ENCODE peak calls at places on chromosomes 6 and 20, in six cellular contexts. K is cardiac muscle cell; C is fibroblast of pulmonary artery; J is uterus; M is CD8-positive, alpha-beta T cell; D is neural progenitor cell. R is an unnamed sample.

GRCh38 chr6:125888989-125889656 is 67.4 kb upstream of the HINT3 start:
- DNase-seq in K (peak), C (peak), J (no peak), M (peak), D (peak), R (no peak)

GRCh38 chr20:2865630-2866029 is 7.7 kb upstream of the PTPRA start:
- DNase-seq in K (no peak), C (no peak), J (no peak), M (peak), D (no peak), R (no peak)

GRCh38 chr6:31576897-31577341 is 1.6 kb downstream of the TNF start:
- DNase-seq in K (no peak), C (no peak), J (no peak), M (no peak), D (no peak), R (no peak)

GRCh38 chr6:113301651-113302050 is 555.5 kb upstream of the MARCKS start:
- DNase-seq in K (no peak), C (no peak), J (no peak), M (no peak), D (no peak), R (no peak)

GRCh38 chr6:63352587-63353281 is 33.0 kb upstream of the LGSN start:
- DNase-seq in K (peak), C (peak), J (peak), M (no peak), D (peak), R (peak)

GRCh38 chr20:3471397-3472021 is 691 bp downstream of the ATRN start:
- DNase-seq in K (no peak), C (no peak), J (no peak), M (no peak), D (peak), R (no peak)

GRCh38 chr6:75145976-75146375 is 59.9 kb downstream of the COL12A1 start:
- DNase-seq in K (no peak), C (no peak), J (no peak), M (no peak), D (peak), R (no peak)

GRCh38 chr6:111173341-111173740 is 86.0 kb downstream of the SLC16A10 start:
- DNase-seq in K (no peak), C (no peak), J (no peak), M (no peak), D (no peak), R (no peak)

GRCh38 chr20:24818056-24818455 is 131.0 kb upstream of the CST7 start:
- DNase-seq in K (no peak), C (no peak), J (no peak), M (no peak), D (no peak), R (no peak)

GRCh38 chr6:1229808-1230207 is 82.1 kb upstream of the FOXQ1 start:
- DNase-seq in K (no peak), C (no peak), J (no peak), M (no peak), D (no peak), R (no peak)

GRCh38 chr6:100461920-100462295 is 2.8 kb downstream of the SIM1 start:
- DNase-seq in K (no peak), C (no peak), J (no peak), M (no peak), D (no peak), R (no peak)

GRCh38 chr20:43778375-43778774 is 51.6 kb upstream of the GTSF1L start:
- DNase-seq in K (no peak), C (peak), J (no peak), M (no peak), D (no peak), R (no peak)

GRCh38 chr6:166307082-166307980 is 861 bp downstream of the PRR18 start:
- DNase-seq in K (peak), C (no peak), J (no peak), M (no peak), D (peak), R (no peak)
- H3K4me3 ChIP-seq in K (peak), C (no peak), J (no peak), M (no peak), D (peak), R (no peak)

GRCh38 chr6:152993847-152994246 is 8.7 kb downstream of the MTRF1L start:
- DNase-seq in K (no peak), C (no peak), J (no peak), M (no peak), D (no peak), R (no peak)

DNA sequence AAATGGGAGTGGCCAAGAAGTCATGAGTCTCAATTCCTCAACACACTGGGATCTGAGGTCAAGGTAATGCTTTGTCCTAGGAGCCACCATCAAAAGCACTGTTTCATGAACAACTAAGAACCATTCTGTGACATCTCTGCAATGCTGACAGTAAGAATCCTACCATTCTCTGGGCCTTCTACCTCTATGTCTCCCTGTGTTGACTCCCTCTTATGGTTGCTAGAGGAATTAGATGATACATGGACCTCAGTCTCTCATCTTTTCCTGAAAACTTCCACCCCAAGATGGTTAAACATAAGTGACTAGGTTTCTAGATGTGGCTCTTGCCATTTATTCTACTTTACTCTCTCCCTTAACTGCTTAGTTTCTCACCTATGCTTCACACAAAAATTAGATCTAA is 9.1 kb downstream of the MTRF1L start:
- DNase-seq in K (no peak), C (no peak), J (no peak), M (no peak), D (no peak), R (no peak)
- TF ChIP-seq CTCF in K (no peak), C (peak), J (no peak), M (no peak), D (peak), R (no peak)

GRCh38 chr20:59123011-59123676 is 40.5 kb upstream of the ZNF831 start:
- DNase-seq in K (no peak), C (no peak), J (no peak), M (peak), D (no peak), R (no peak)
- H3K4me3 ChIP-seq in K (no peak), C (no peak), J (no peak), M (peak), D (no peak), R (no peak)

GRCh38 chr20:16363832-16364687 is 209.2 kb downstream of the KIF16B start:
- DNase-seq in K (no peak), C (no peak), J (no peak), M (no peak), D (no peak), R (no peak)

GRCh38 chr20:16368645-16369292 is 204.5 kb downstream of the KIF16B start:
- DNase-seq in K (no peak), C (peak), J (no peak), M (no peak), D (no peak), R (peak)

GRCh38 chr20:16369441-16369840 is 203.8 kb downstream of the KIF16B start:
- DNase-seq in K (no peak), C (no peak), J (no peak), M (no peak), D (no peak), R (no peak)

GRCh38 chr20:16367948-16368560 is 205.2 kb downstream of the KIF16B start:
- DNase-seq in K (no peak), C (no peak), J (no peak), M (no peak), D (no peak), R (no peak)

GRCh38 chr20:16366548-16366947 is 206.7 kb downstream of the KIF16B start:
- DNase-seq in K (no peak), C (no peak), J (no peak), M (no peak), D (no peak), R (no peak)
- TF ChIP-seq CTCF in K (no peak), C (no peak), J (no peak), M (no peak), D (no peak), R (no peak)

GRCh38 chr6:128186724-128187123 is 285.9 kb upstream of the THEMIS start:
- DNase-seq in K (no peak), C (no peak), J (no peak), M (no peak), D (no peak), R (no peak)
- H3K4me3 ChIP-seq in K (no peak), C (no peak), J (no peak), M (no peak), D (no peak), R (no peak)

DNA sequence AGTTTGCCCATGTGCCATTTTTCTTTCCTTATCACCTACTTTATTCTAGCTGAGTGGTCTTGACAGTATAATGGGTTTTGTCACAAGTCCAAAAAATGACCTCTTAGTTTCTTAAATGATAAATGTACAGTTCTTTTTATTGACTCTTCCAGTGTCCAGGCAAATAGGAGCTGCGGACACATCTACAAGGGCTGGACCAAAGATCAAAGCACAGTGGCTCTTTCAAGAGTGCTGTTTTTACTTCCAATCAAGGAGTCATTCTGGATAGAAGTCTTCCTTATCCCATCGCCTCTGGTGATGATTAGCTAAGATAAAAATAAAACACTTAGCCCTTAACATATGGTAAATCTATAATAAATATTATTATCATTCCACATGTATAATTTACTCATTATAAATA is 141.4 kb downstream of the MMUT start:
- DNase-seq in K (no peak), C (no peak), J (no peak), M (no peak), D (no peak), R (no peak)
- TF ChIP-seq CTCF in K (no peak), C (no peak), J (no peak), M (no peak), D (no peak), R (no peak)

DNA sequence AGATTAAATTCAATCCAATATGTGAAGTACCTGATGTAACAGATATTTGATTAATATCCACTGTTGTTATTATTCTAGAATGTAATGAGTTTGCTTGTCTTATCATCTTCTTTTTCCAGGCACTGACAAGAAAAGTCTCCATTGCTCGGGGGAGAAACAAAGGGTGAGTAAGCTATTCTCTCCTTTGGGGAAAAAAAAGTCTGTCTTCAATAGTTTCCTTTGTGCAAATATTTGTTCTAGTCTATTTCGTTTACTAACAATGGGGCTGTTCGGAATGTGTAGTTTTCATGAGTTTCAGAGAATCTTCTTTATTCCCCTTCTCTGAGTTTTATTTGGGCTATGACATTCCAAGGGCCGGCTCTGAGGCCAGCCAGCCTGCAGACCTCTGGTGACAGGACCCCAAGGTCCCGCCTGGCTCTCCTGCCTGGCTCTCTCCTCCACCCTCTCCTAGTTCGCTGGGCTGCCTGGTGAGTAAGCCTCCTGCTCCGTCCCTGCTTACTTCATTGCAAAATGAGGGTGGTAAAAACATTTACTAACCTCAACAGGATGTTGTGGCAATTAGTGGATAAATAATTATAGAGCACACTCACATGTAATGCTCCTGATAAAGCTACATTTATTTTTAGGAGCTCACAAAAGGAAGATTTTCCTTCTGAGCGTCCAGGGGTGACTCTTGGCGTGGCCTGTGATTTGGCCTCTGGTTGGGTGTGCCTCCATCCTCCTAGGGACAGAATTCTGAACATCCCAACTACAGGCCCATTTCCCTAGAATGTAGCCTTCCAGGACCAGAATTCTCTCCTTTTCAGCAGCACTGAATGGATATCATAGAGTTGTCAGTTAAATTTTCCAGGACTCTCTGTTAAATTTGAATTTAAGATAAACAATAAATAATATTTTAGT is 43.1 kb upstream of the SNX9 start:
- DNase-seq in K (no peak), C (no peak), J (no peak), M (no peak), D (no peak), R (no peak)
- H3K4me3 ChIP-seq in K (no peak), C (no peak), J (no peak), M (no peak), D (no peak), R (no peak)

DNA sequence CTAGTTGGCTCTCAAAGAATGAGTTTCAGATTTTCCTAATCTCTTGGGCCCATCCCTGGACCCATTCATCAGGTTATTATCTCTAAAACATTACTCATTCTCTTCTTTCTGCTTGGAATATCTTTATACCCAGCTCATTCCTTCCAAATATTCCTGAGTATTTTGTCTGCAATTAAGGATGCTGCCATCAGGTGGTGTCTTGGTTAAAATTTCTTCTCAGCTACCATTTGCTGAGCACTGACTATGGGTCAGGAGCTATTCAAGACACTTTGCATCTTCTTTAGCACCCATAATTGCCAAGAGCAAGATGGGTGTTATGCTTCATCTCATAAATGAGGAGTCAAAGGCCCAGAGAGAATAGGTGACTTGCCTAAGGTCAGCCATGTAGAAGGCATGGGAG is 8.4 kb downstream of the SUN5 start:
- DNase-seq in K (no peak), C (no peak), J (no peak), M (no peak), D (no peak), R (no peak)
- TF ChIP-seq CTCF in K (peak), C (no peak), J (no peak), M (no peak), D (peak), R (no peak)

GRCh38 chr20:49668181-49668877 is 45.3 kb downstream of the B4GALT5 start:
- DNase-seq in K (no peak), C (no peak), J (no peak), M (peak), D (peak), R (no peak)

GRCh38 chr20:49672109-49672681 is 41.5 kb downstream of the B4GALT5 start:
- DNase-seq in K (no peak), C (no peak), J (no peak), M (no peak), D (no peak), R (no peak)

GRCh38 chr20:49671429-49671828 is 42.2 kb downstream of the B4GALT5 start:
- DNase-seq in K (no peak), C (no peak), J (no peak), M (no peak), D (no peak), R (no peak)

GRCh38 chr20:49666906-49667305 is 46.8 kb downstream of the B4GALT5 start:
- DNase-seq in K (no peak), C (no peak), J (no peak), M (no peak), D (no peak), R (no peak)

GRCh38 chr20:49669601-49670189 is 44.0 kb downstream of the B4GALT5 start:
- DNase-seq in K (no peak), C (no peak), J (no peak), M (no peak), D (no peak), R (no peak)
- H3K4me3 ChIP-seq in K (no peak), C (no peak), J (no peak), M (no peak), D (no peak), R (no peak)

DNA sequence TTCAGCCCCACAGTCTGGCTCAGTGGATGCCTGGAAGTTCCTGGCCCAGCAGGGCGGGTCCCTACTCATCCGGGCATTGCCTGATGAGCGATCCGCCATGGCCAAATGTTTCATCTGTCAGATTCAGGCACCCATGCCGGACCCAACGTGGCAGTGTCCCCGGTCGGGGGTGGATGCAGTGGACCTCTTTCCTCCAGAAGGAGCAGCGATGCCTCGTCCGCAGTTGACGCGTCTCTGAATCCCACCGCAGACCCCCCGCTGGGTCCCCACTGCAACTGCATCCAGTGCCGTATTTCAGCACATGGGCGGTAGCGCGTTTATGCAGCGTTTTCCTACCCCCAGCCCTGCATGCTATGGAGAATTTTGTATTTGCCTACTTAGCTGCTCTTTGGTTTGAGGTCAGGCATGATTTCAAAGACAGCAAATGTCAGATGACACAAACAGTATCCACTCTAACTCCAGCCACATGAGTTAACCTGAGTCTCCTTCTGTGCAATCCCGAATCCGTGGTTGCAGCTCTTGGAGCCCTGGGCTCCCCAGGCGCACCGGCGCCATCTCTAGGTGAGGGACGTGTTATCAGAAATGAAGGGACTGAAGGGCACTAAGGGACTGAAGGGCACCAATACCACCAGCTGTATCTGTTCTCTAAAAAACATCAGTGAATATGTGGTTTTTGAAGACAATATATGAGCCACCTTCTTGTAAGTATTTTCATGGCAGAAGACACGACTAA is 72.6 kb upstream of the THBS2 start:
- DNase-seq in K (peak), C (peak), J (no peak), M (no peak), D (peak), R (no peak)
- TF ChIP-seq CTCF in K (peak), C (peak), J (no peak), M (no peak), D (peak), R (peak)